ENCODE peak calls at places on chromosomes 4 and X, in nine cellular contexts. F is fibroblast of mammary gland, Y is cardiac muscle cell, Q is omental fat pad, L is activated B cell treated with CpG ODN at 0.5 μM for 24 hours, N is psoas muscle, H is neural crest cell, M is tibial nerve, R is pancreas. X is an unnamed sample.

GRCh38 chr4:94430416-94430815 is 21.3 kb upstream of the PDLIM5 start:
- DNase-seq in N (no peak), H (no peak), R (no peak), L (no peak), Y (no peak), M (no peak), Q (no peak), F (no peak), X (no peak)

GRCh38 chr4:6649216-6649615 is 8.7 kb downstream of the MRFAP1 start:
- DNase-seq in Y (no peak), F (no peak), L (no peak), N (no peak), Q (no peak), R (no peak), H (no peak), M (no peak), X (no peak)

GRCh38 chr4:41414380-41414779 is 123.6 kb upstream of the LIMCH1 start:
- DNase-seq in Q (no peak), H (no peak), L (no peak), N (no peak), Y (no peak), M (no peak), F (no peak), R (no peak), X (no peak)

GRCh38 chr4:138910914-138911336 is 104.7 kb upstream of the NOCT start:
- DNase-seq in Y (peak), H (peak), M (peak), N (peak), R (peak), L (no peak), Q (no peak), F (peak), X (peak)

GRCh38 chr4:7970031-7970946 is 30.6 kb upstream of the AFAP1 start:
- DNase-seq in L (no peak), Y (no peak), F (no peak), R (no peak), Q (no peak), N (no peak), H (no peak), M (no peak), X (no peak)

GRCh38 chr4:110970642-110971041 is 347.8 kb upstream of the PITX2 start:
- DNase-seq in H (peak), F (peak), M (no peak), N (peak), L (no peak), R (peak), Y (peak), Q (no peak), X (peak)

GRCh38 chr4:76011018-76011670 is 3.8 kb upstream of the CXCL9 start:
- DNase-seq in Y (no peak), N (no peak), R (no peak), L (no peak), H (no peak), Q (no peak), M (no peak), F (no peak), X (no peak)

GRCh38 chr4:78205601-78206000 is 148.5 kb downstream of the FRAS1 start:
- DNase-seq in R (no peak), M (no peak), H (peak), Q (no peak), N (no peak), F (no peak), L (no peak), Y (peak), X (peak)

GRCh38 chr4:72451349-72451748 is 117.7 kb downstream of the ADAMTS3 start:
- DNase-seq in H (no peak), Y (no peak), M (peak), F (peak), N (peak), L (no peak), Q (peak), R (peak), X (no peak)

GRCh38 chr4:44532851-44533250 is 84.2 kb upstream of the KCTD8 start:
- DNase-seq in M (no peak), Q (no peak), L (no peak), Y (no peak), N (no peak), H (no peak), F (no peak), R (no peak), X (no peak)

GRCh38 chr4:5192678-5193077 is 141.4 kb downstream of the STK32B start:
- DNase-seq in L (no peak), Q (no peak), N (no peak), H (no peak), Y (no peak), M (no peak), R (no peak), F (no peak), X (no peak)

GRCh38 chr4:78477276-78477675 is 74.3 kb upstream of the ANXA3 start:
- DNase-seq in N (no peak), M (no peak), F (peak), L (no peak), Q (no peak), H (no peak), Y (no peak), R (no peak), X (no peak)

GRCh38 chr4:25939330-25939729 is 25.3 kb downstream of the SMIM20 start:
- DNase-seq in H (no peak), F (no peak), Y (no peak), Q (no peak), N (no peak), L (no peak), R (no peak), M (no peak), X (no peak)
- TF ChIP-seq CTCF in H (no peak), F (peak), Y (peak), Q (no peak), N (no peak), L (no peak), R (no peak), M (no peak), X (no peak)

GRCh38 chrX:112759512-112759911 is 79.8 kb upstream of the LHFPL1 start:
- DNase-seq in L (no peak), R (no peak), M (no peak), Q (no peak), F (no peak), Y (no peak), N (no peak), H (no peak), X (no peak)

GRCh38 chrX:112761239-112762207 is 79.1 kb downstream of the AMOT start:
- DNase-seq in L (no peak), Y (no peak), H (no peak), N (no peak), F (no peak), R (no peak), M (no peak), Q (no peak), X (no peak)

GRCh38 chrX:112760697-112761096 is 79.9 kb downstream of the AMOT start:
- DNase-seq in F (peak), L (no peak), Q (no peak), H (no peak), M (no peak), Y (no peak), R (no peak), N (no peak), X (no peak)
- TF ChIP-seq CTCF in F (no peak), L (no peak), Q (no peak), H (no peak), M (no peak), Y (no peak), R (no peak), N (peak), X (no peak)

GRCh38 chr4:117370944-117371665 is 285.7 kb upstream of the TRAM1L1 start:
- DNase-seq in R (no peak), L (no peak), N (no peak), M (no peak), F (no peak), Q (no peak), Y (no peak), H (no peak), X (no peak)
- TF ChIP-seq CTCF in R (no peak), L (no peak), N (no peak), M (no peak), F (no peak), Q (no peak), Y (no peak), H (no peak), X (no peak)

DNA sequence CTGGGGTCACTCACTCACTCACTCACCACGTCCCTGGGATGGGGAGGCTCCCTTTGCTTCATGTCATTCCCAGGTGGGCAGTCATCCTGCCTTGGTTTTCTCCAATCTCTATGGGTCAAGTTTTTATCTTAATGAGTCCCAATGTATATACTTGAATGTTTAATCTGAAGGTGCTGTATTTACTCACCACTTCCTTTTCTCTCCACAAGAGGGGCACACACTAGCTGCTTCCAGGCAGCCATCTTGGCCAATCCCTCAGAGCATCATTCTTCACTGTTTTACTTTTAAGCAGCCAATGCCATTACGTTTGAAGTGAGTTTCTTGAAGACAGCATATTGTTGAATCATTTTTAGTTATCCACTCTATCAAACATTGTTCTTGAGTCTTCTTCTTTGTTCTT is 153.4 kb upstream of the ARSJ start:
- DNase-seq in H (no peak), N (no peak), Q (no peak), Y (no peak), M (no peak), F (peak), R (no peak), L (no peak), X (no peak)
- TF ChIP-seq CTCF in H (peak), N (no peak), Q (no peak), Y (peak), M (no peak), F (peak), R (peak), L (no peak), X (peak)

GRCh38 chr4:17785858-17786257 is 4.4 kb upstream of the FAM184B start:
- DNase-seq in H (no peak), F (no peak), Q (no peak), R (no peak), M (no peak), L (no peak), N (no peak), Y (no peak), X (no peak)
- TF ChIP-seq CTCF in H (no peak), F (peak), Q (no peak), R (no peak), M (no peak), L (no peak), N (no peak), Y (no peak), X (no peak)

DNA sequence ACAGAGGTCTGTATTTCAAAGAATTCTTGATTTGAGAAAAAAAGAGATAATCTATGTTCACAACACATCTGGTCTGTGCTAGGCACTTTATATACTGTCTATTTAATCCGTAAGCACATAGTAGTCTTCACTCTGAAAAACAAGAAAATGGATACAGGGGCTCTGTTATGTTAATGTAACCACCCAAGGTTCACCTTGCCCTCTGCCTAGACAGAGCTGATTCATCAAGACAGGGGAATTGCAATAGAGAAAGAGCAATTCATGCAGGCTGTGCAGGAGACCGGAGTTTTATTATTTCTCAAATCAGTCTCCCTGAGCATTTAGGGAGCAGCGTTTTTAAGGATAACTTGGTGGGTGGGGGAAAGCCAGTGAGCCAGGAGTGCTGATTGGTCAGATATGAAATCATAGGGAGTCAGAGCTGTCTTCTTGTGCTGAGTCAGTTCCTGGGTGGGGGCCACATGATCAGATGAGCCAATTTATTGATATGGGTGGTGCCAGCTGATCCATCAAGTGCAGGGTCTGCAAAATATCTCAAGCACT is 92.8 kb upstream of the TNIP3 start:
- DNase-seq in Q (no peak), L (no peak), M (no peak), Y (no peak), N (no peak), F (peak), H (no peak), R (no peak), X (no peak)
- TF ChIP-seq CTCF in Q (no peak), L (no peak), M (no peak), Y (no peak), N (no peak), F (no peak), H (no peak), R (no peak), X (no peak)

DNA sequence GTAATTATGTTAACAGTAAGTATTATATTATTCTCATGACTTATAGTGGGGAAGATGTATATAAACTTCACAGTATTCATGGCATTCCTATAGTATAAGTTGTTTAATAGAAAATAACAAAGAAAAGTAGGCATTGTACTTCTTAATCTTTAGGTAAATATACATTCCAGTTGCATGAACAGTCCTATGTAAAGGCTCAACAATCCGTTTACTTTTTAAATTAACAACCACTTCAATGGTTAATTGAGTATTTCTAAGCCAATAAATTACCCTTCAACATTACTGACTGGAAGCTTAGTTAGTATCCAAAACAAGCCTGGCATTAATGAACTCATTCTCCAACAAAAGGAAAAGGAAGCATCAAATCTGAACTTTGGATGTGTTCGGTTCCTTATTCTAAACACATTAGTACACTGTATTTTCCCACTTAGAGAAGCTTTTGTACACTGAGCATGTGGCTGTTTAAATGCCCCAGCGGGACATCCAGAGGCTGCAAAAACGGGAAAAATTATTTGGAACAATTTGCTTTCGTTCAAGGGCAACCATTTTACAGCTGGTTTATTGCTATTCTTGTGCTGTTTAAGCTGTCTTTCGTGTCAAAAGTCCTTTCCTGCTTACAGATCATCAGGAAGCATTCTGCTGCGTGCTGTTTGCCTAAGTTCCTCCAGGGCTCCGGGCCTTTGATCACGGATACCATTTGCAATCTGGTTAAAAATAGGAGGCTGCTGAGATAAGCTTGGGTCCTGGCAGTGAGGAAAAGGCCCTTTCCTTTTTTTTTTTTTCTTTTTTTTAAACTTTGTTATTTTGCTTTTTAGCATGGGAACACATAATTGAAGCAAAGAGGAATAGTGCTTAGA is 460.3 kb downstream of the SPRY1 start:
- DNase-seq in R (no peak), H (peak), F (peak), N (peak), Y (peak), M (no peak), L (no peak), Q (no peak), X (peak)
- TF ChIP-seq CTCF in R (no peak), H (peak), F (peak), N (peak), Y (peak), M (no peak), L (no peak), Q (no peak), X (no peak)

GRCh38 chrX:131746491-131746968 is 202.7 kb downstream of the OR13H1 start:
- DNase-seq in L (no peak), Y (no peak), N (peak), F (peak), H (no peak), M (no peak), R (peak), Q (peak), X (no peak)
- TF ChIP-seq CTCF in L (no peak), Y (no peak), N (peak), F (peak), H (no peak), M (peak), R (no peak), Q (no peak), X (no peak)

DNA sequence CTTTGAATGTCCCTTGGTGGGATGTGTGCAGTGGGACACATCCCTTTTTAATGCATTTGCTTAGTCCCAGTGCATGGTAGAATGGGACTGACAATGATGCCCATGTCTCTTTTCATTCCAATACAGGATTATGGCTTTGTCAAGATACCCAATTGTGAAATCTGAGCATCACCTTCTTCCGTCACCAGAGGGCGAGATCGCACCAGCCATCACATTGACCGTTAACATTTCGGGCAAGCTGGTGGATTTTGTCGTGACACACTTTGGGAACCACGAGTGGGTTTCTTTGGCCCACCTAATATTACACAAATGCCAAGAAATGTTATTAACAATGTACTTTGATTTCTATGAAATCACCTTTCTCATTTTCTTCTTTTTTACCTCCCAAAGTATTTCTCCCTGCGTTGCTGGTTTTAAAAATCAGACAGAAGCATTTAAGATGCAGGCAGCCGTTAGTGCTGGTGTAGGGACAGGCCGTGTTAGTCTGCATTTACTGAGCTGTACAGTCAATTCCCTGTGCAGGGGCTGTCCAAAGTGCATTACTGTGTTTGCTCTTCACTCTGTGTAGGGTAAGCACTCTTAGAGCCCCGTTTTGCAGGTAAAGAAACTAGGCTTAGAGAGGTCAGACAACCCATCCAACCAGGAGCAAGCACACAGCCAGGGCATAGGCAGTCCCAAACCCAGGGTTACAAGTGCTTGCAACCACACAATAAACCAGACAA is 46.5 kb downstream of the CWH43 start:
- DNase-seq in Y (no peak), Q (no peak), F (peak), M (no peak), N (no peak), H (peak), R (no peak), L (no peak), X (no peak)
- TF ChIP-seq CTCF in Y (peak), Q (no peak), F (peak), M (peak), N (peak), H (peak), R (no peak), L (no peak), X (no peak)

GRCh38 chr4:53709693-53710092 is 118.4 kb upstream of the LNX1 start:
- DNase-seq in L (no peak), H (no peak), Q (no peak), R (no peak), Y (no peak), N (no peak), M (no peak), F (no peak), X (no peak)
- TF ChIP-seq CTCF in L (no peak), H (no peak), Q (no peak), R (no peak), Y (peak), N (no peak), M (no peak), F (peak), X (no peak)